ENCODE peak calls at places on chromosome 2, in ten cellular contexts. B is SHP77; S is ELF-1; F is stimulated activated CD4-positive, alpha-beta T cell treated with anti-CD3 and anti-CD28 coated beads, Interleukin-2, amount 100 ng/mL, for 48 hours; K is AG08396; I is neuronal stem cell; M is HTR-8/SVneo; C is astrocyte of the spinal cord; G is NCI-H1105 treated with DMSO at 0.1 percent for 48 hours; D is Calu3. L is an unnamed sample.

GRCh38 chr2:102301867-102302362 is 9.4 kb upstream of the IL1RL1 start:
- DNase-seq in B (no peak), C (no peak), K (no peak), S (peak; percentile 25), I (peak; percentile 17), G (no peak), M (no peak), D (no peak), F (peak; percentile 34), L (no peak)

GRCh38 chr2:217756375-217757107 is 246.3 kb downstream of the TNS1 start:
- DNase-seq in G (no peak), K (peak; percentile 90), D (peak; percentile 84), F (peak; percentile 79), B (peak; percentile 88), C (peak; percentile 36), M (peak; percentile 65), S (peak; percentile 89), I (peak; percentile 77), L (peak; percentile 75)

GRCh38 chr2:44566059-44566458 is 204.3 kb downstream of the CAMKMT start:
- DNase-seq in S (no peak), I (no peak), D (no peak), F (no peak), K (no peak), M (no peak), B (no peak), C (no peak), G (no peak), L (no peak)

GRCh38 chr2:168455692-168456525 is at the start of gene CERS6:
- DNase-seq in B (peak; percentile 79), K (peak; percentile 97), I (peak; percentile 82), F (peak; percentile 84), D (peak; percentile 96), G (peak; percentile 80), S (peak; percentile 91), M (peak; percentile 94), C (peak; percentile 95), L (peak; percentile 95)

GRCh38 chr2:229879551-229879950 is 42.3 kb downstream of the TRIP12 start:
- DNase-seq in F (no peak), B (no peak), M (no peak), K (no peak), S (no peak), G (no peak), D (no peak), C (no peak), I (no peak), L (no peak)

GRCh38 chr2:72222829-72223564 is 75.3 kb upstream of the CYP26B1 start:
- DNase-seq in S (no peak), F (no peak), G (no peak), K (no peak), B (no peak), C (peak; percentile 60), D (no peak), M (no peak), I (no peak), L (no peak)

GRCh38 chr2:135829420-135829983 is 7.5 kb downstream of the LCT start:
- DNase-seq in M (no peak), G (peak; percentile 92), K (no peak), F (no peak), B (no peak), S (no peak), D (no peak), I (no peak), C (no peak), L (no peak)

GRCh38 chr2:201057715-201058248 is 13.7 kb downstream of the HYCC2 start:
- DNase-seq in C (no peak), M (no peak), D (no peak), I (no peak), F (no peak), G (no peak), B (no peak), K (no peak), S (no peak), L (peak; percentile 15)